ENCODE peak calls at places on chromosomes 7 and 10, in six cellular contexts. L is hepatocyte, N is left lung, M is PC-9, D is HCT116, F is IMR-90. C is an unnamed sample.

GRCh38 chr10:87927091-87927490 is 63.7 kb downstream of the PTEN start:
- DNase-seq in F (no peak), L (no peak), M (no peak), N (no peak), D (no peak), C (no peak)

GRCh38 chr10:69172241-69172998 is 7.6 kb upstream of the SUPV3L1 start:
- DNase-seq in N (no peak), L (no peak), M (no peak), D (no peak), F (peak), C (no peak)

GRCh38 chr10:12934777-12935176 is 66.7 kb downstream of the CCDC3 start:
- DNase-seq in N (no peak), M (no peak), F (peak), D (no peak), L (no peak), C (no peak)

GRCh38 chr10:80357000-80357803 is 621 bp downstream of the DYDC2 start:
- DNase-seq in L (peak), D (no peak), N (no peak), M (no peak), F (no peak), C (no peak)

GRCh38 chr7:55309040-55309991 is 55.8 kb upstream of the LANCL2 start:
- DNase-seq in F (no peak), D (no peak), N (no peak), M (no peak), L (no peak), C (no peak)

GRCh38 chr7:101912711-101913110 is 95.3 kb downstream of the CUX1 start:
- DNase-seq in N (no peak), M (no peak), D (no peak), F (peak), L (peak), C (no peak)

GRCh38 chr10:128071417-128071782 is 54.8 kb downstream of the MKI67 start:
- DNase-seq in D (no peak), F (no peak), N (no peak), M (no peak), L (no peak), C (no peak)

GRCh38 chr7:13946181-13946580 is 43.3 kb downstream of the ETV1 start:
- DNase-seq in M (no peak), N (no peak), L (no peak), D (no peak), F (peak), C (no peak)

GRCh38 chr10:123582084-123582989 is 83.8 kb upstream of the GPR26 start:
- DNase-seq in M (peak), N (peak), F (peak), D (peak), L (peak), C (no peak)

GRCh38 chr10:44393834-44394547 is 9.1 kb upstream of the CXCL12 start:
- DNase-seq in N (no peak), F (no peak), L (no peak), D (no peak), M (no peak), C (no peak)

GRCh38 chr10:48464871-48465736 is 139.8 kb downstream of the ARHGAP22 start:
- DNase-seq in F (no peak), D (no peak), N (peak), L (no peak), M (no peak), C (no peak)

GRCh38 chr10:70477661-70478162 is 855 bp upstream of the PALD1 start:
- DNase-seq in D (peak), F (peak), M (peak), N (no peak), L (peak), C (no peak)

GRCh38 chr7:114243019-114243507 is 171.6 kb upstream of the FOXP2 start:
- DNase-seq in M (no peak), F (no peak), D (peak), N (no peak), L (peak), C (no peak)

GRCh38 chr10:16116404-16117304 is 256.3 kb upstream of the MINDY3 start:
- DNase-seq in F (no peak), D (peak), M (peak), N (no peak), L (peak), C (no peak)

GRCh38 chr7:1055491-1056005 is 11.2 kb downstream of the GPR146 start:
- DNase-seq in N (no peak), M (no peak), D (no peak), L (no peak), F (no peak), C (no peak)
- H3K27ac ChIP-seq in N (peak), M (no peak), D (no peak), L (no peak), F (no peak), C (peak)

GRCh38 chr7:3673524-3673923 is 372.5 kb downstream of the SDK1 start:
- DNase-seq in F (peak), L (peak), M (peak), N (no peak), D (no peak), C (no peak)
- TF ChIP-seq CTCF in F (peak), L (peak), M (peak), N (no peak), D (peak), C (peak)

GRCh38 chr10:102870221-102870620 is 951 bp downstream of the AS3MT start:
- DNase-seq in M (no peak), L (no peak), N (no peak), D (no peak), F (no peak), C (no peak)

GRCh38 chr10:102869290-102870198 is at the start of gene AS3MT:
- DNase-seq in F (no peak), N (no peak), L (peak), D (no peak), M (peak), C (no peak)

GRCh38 chr10:102863660-102864059 is 5.6 kb upstream of the AS3MT start:
- DNase-seq in N (no peak), L (no peak), F (no peak), M (no peak), D (no peak), C (no peak)

GRCh38 chr10:102865620-102866019 is 3.6 kb upstream of the AS3MT start:
- DNase-seq in M (no peak), D (no peak), F (no peak), L (no peak), N (no peak), C (no peak)

GRCh38 chr10:102868976-102869289 is 337 bp upstream of the AS3MT start:
- DNase-seq in L (no peak), D (no peak), M (no peak), N (no peak), F (no peak), C (no peak)
- H3K4me3 ChIP-seq in L (peak), D (no peak), M (no peak), N (peak), F (peak), C (peak)

DNA sequence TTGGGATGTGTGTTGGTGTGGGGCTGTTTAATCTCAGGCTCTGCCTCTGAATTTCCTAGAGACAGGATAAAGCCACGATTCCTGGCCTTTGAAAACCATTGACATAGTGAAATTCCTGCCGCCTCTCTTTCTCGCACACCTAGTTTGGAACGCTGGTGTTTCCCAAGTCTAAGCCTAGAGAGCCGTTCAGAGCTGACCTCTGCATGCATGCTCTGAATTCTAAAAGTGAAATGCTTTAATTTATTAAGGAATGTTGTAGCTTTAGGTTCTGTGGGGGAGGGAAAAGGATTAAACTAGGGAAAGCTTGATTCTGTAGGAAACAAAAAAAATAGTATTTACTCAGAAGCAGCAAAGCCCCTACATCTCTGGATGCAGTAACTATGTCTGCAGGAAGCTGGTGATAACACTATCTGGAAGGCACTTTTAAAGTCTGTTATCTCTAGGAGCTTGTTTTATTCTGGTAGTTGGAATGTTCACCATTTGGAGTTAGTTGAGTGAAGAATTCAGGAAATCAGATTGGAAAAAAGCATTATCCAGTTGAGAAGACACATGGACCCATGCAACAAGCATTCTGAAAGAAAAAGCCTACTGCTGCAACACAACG is 27.3 kb downstream of the PFKP start:
- DNase-seq in N (no peak), D (no peak), M (no peak), L (no peak), F (peak), C (no peak)
- H3K27ac ChIP-seq in N (peak), D (peak), M (peak), L (peak), F (peak), C (peak)

GRCh38 chr7:158733220-158733519 is 28.6 kb upstream of the NCAPG2 start:
- DNase-seq in M (no peak), L (no peak), F (no peak), D (no peak), N (no peak), C (no peak)

GRCh38 chr7:158731761-158732160 is 27.2 kb upstream of the NCAPG2 start:
- DNase-seq in M (no peak), D (no peak), N (no peak), L (no peak), F (no peak), C (no peak)

GRCh38 chr7:158730383-158731055 is 25.9 kb upstream of the NCAPG2 start:
- DNase-seq in N (no peak), F (peak), D (no peak), M (no peak), L (no peak), C (no peak)

GRCh38 chr7:158733762-158734494 is 29.3 kb upstream of the NCAPG2 start:
- DNase-seq in M (no peak), L (no peak), D (no peak), F (no peak), N (no peak), C (no peak)

GRCh38 chr7:158732483-158733219 is 28.0 kb upstream of the NCAPG2 start:
- DNase-seq in N (no peak), D (no peak), L (no peak), M (no peak), F (no peak), C (no peak)
- TF ChIP-seq CTCF in N (no peak), D (no peak), L (no peak), M (no peak), F (no peak), C (no peak)

DNA sequence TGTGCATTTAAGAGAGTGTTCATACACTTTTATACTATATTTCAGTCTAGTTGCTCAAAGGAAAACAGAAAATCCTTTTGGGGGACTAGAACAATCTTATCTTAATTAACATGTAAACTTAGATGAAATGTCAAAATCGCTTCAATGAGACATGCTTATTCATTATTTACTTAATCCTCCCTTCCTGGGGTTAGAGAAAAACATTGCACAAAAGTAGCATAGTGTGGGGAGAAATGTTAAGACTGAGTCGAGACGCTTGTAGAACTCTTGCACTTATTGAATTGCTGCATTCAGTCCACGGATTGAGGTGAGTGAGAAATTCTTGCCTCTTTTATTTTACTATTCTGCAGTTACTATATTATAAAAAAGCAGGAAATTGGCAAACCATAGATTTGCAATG is 269.2 kb downstream of the SNX10 start:
- DNase-seq in M (no peak), L (no peak), N (no peak), F (no peak), D (no peak), C (no peak)
- H3K4me3 ChIP-seq in M (no peak), L (no peak), N (no peak), F (no peak), D (no peak), C (no peak)

GRCh38 chr7:7570584-7570983 is 3.9 kb downstream of the MIOS start:
- DNase-seq in M (no peak), F (no peak), N (no peak), D (no peak), L (no peak), C (no peak)

GRCh38 chr7:7568553-7568952 is 1.9 kb downstream of the MIOS start:
- DNase-seq in L (no peak), M (no peak), F (no peak), N (no peak), D (no peak), C (no peak)

GRCh38 chr7:7567898-7568531 is 1.3 kb downstream of the MIOS start:
- DNase-seq in N (no peak), L (no peak), D (no peak), M (no peak), F (no peak), C (no peak)

GRCh38 chr7:7569113-7569527 is 2.4 kb downstream of the MIOS start:
- DNase-seq in L (no peak), F (no peak), N (no peak), D (no peak), M (no peak), C (no peak)

DNA sequence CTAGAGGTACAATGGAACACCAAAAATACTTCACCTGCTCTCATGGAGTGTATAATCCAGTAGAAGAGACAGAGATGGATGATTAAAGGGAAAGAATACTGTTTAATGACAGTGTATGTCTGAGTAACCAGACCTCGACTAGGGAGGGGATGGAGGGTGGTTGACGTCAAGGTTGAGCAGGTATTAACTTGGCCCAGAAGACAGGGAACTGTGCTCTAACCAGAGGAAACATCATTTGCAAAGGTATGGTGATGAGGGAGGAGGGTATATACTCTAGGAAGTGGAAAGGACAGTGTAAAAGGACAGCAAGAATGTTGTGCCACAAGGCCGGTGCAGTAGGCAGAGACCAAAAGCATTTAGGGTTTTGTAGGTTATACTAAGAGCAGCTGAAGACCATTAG is 2.9 kb downstream of the MIOS start:
- DNase-seq in D (no peak), M (no peak), N (no peak), L (no peak), F (no peak), C (no peak)
- H3K27ac ChIP-seq in D (no peak), M (no peak), N (no peak), L (no peak), F (no peak), C (peak)

DNA sequence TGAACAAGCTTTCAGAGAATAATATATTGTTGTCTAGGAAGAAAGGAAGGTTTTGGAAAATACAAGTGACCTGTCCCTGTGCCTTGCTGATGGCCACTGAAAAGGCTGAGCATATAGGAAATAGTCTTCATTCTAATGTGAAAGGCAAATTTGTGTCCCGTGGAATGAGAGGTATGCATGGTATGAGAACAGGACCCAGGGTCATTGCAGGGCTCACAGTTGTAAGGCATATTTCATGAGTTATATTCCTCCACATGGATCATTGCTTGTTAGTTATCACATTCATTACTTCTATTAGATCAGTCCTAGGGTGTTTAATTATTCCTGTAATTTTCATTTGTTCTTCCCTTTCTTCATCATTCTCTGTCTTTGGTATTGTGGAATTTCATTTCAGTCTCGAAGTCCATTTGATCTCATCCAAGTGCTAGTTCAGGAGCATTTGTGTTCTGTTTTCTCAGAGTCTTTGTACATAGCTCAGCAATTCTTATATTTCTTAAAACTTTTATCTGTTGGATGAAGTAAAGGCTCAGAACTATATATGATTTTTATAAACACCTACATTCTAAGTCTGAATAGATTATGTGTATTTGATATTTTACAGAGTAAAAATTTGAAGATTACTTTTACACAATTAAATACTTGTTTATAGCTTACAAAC is 39.4 kb upstream of the ARHGAP21 start:
- DNase-seq in D (no peak), F (peak), L (no peak), M (peak), N (no peak), C (no peak)
- TF ChIP-seq CTCF in D (no peak), F (no peak), L (no peak), M (no peak), N (no peak), C (no peak)

DNA sequence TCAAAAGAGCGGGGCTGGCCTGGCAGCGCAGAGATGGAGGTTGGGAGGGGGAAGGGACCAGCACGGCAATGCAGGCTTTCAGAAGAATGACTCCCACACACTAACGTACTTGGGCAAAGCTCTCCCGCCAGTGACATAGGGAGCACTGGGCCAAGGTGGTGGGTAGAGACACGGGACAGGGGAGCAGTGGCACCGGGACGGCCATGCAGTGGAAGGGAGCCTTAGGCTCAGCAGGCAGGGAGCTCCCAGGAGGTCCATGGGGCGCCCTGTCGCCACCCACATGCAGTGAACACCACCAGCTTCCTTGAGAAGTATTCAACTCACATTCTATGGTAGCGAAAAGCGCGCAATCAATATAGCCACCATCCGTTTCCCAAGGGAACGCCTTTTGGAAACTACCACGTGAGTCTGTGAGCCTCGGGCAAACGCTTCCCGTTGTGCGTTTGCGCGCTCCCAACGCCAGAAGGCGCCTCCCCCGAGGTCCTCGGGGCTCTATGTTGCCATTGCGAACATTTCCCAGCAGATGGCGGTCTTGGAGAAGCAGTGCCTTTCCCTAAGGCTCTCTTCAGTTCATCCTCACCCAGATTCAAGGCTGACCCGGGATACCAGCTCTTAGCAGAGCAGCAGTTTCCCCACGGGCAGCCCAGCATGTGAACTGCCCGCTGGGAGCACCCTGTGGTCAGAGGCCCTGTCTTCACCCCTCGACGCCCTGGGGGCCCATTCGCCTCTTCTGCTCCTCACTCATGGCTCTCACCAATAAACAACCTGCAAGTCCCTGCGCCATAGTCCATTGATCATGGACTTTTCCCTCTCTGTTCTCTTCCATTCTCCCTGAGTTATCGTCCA is 16.4 kb upstream of the OPALIN start:
- DNase-seq in M (peak), N (peak), F (peak), D (peak), L (peak), C (no peak)
- H3K4me3 ChIP-seq in M (peak), N (peak), F (peak), D (peak), L (no peak), C (peak)

GRCh38 chr10:62183857-62184805 is 84.5 kb downstream of the RTKN2 start:
- DNase-seq in L (no peak), D (no peak), N (no peak), M (no peak), F (no peak), C (no peak)
- H3K27ac ChIP-seq in L (no peak), D (no peak), N (peak), M (no peak), F (no peak), C (no peak)